ENCODE peak calls at places on chromosomes 3 and 15, in nine cellular contexts. One of them, this sample, is unnamed.

GRCh38 chr3:46359748-46360509 is 6.0 kb downstream of the CCR2 start:
- DNase-seq in AG04449: no peak
- DNase-seq in IMR-90: peak; percentile 21
- DNase-seq in heart right ventricle: no peak
- DNase-seq in A549: no peak
- DNase-seq in stomach: no peak
- DNase-seq in progenitor cell of endocrine pancreas: no peak
- DNase-seq in left lung: no peak
- DNase-seq in cardiac muscle cell: no peak
- DNase-seq in this sample: no peak

GRCh38 chr15:59492389-59493377 is 54.7 kb downstream of the FAM81A start:
- DNase-seq in AG04449: peak; percentile 7
- DNase-seq in IMR-90: peak; percentile 70
- DNase-seq in heart right ventricle: peak; percentile 71
- DNase-seq in A549: peak; percentile 61
- DNase-seq in stomach: peak; percentile 66
- DNase-seq in progenitor cell of endocrine pancreas: peak; percentile 38
- DNase-seq in left lung: peak; percentile 48
- DNase-seq in cardiac muscle cell: peak; percentile 83
- DNase-seq in this sample: no peak

GRCh38 chr3:175176556-175176955 is 317.4 kb downstream of the NAALADL2 start:
- DNase-seq in AG04449: no peak
- DNase-seq in IMR-90: no peak
- DNase-seq in heart right ventricle: no peak
- DNase-seq in A549: no peak
- DNase-seq in stomach: no peak
- DNase-seq in progenitor cell of endocrine pancreas: no peak
- DNase-seq in left lung: no peak
- DNase-seq in cardiac muscle cell: no peak
- DNase-seq in this sample: no peak

GRCh38 chr3:148075829-148076716 is 621.6 kb upstream of the AGTR1 start:
- DNase-seq in AG04449: peak; percentile 14
- DNase-seq in IMR-90: peak; percentile 59
- DNase-seq in heart right ventricle: no peak
- DNase-seq in A549: peak; percentile 6
- DNase-seq in stomach: no peak
- DNase-seq in progenitor cell of endocrine pancreas: no peak
- DNase-seq in left lung: no peak
- DNase-seq in cardiac muscle cell: peak; percentile 73
- DNase-seq in this sample: no peak

GRCh38 chr3:197031315-197032285 is 2.0 kb upstream of the MELTF start:
- DNase-seq in AG04449: peak; percentile 97
- DNase-seq in IMR-90: peak; percentile 100
- DNase-seq in heart right ventricle: peak; percentile 91
- DNase-seq in A549: peak; percentile 92
- DNase-seq in stomach: peak; percentile 70
- DNase-seq in progenitor cell of endocrine pancreas: no peak
- DNase-seq in left lung: peak; percentile 69
- DNase-seq in cardiac muscle cell: peak; percentile 99
- DNase-seq in this sample: peak; percentile 83

GRCh38 chr15:89361451-89362202 is 27.0 kb upstream of the POLG start:
- DNase-seq in AG04449: no peak
- DNase-seq in IMR-90: peak; percentile 52
- DNase-seq in heart right ventricle: peak; percentile 61
- DNase-seq in A549: peak; percentile 96
- DNase-seq in stomach: peak; percentile 59
- DNase-seq in progenitor cell of endocrine pancreas: peak; percentile 81
- DNase-seq in left lung: peak; percentile 64
- DNase-seq in cardiac muscle cell: peak; percentile 75
- DNase-seq in this sample: no peak

GRCh38 chr3:101011086-101011485 is 17.9 kb upstream of the ABI3BP start:
- DNase-seq in AG04449: no peak
- DNase-seq in IMR-90: peak; percentile 13
- DNase-seq in heart right ventricle: no peak
- DNase-seq in A549: no peak
- DNase-seq in stomach: no peak
- DNase-seq in progenitor cell of endocrine pancreas: no peak
- DNase-seq in left lung: no peak
- DNase-seq in cardiac muscle cell: no peak
- DNase-seq in this sample: no peak

GRCh38 chr3:193869221-193870201 is 266.4 kb upstream of the HES1 start:
- DNase-seq in AG04449: peak; percentile 37
- DNase-seq in IMR-90: peak; percentile 91
- DNase-seq in heart right ventricle: peak; percentile 40
- DNase-seq in A549: peak; percentile 58
- DNase-seq in stomach: no peak
- DNase-seq in progenitor cell of endocrine pancreas: peak; percentile 24
- DNase-seq in left lung: peak; percentile 62
- DNase-seq in cardiac muscle cell: peak; percentile 81
- DNase-seq in this sample: no peak

GRCh38 chr3:101104334-101104733 is 111.1 kb upstream of the ABI3BP start:
- DNase-seq in AG04449: no peak
- DNase-seq in IMR-90: no peak
- DNase-seq in heart right ventricle: no peak
- DNase-seq in A549: no peak
- DNase-seq in stomach: no peak
- DNase-seq in progenitor cell of endocrine pancreas: no peak
- DNase-seq in left lung: no peak
- DNase-seq in cardiac muscle cell: no peak
- DNase-seq in this sample: no peak

GRCh38 chr3:38006031-38006430 is 15.4 kb downstream of the VILL start:
- DNase-seq in AG04449: no peak
- DNase-seq in IMR-90: no peak
- DNase-seq in heart right ventricle: no peak
- DNase-seq in A549: no peak
- DNase-seq in stomach: no peak
- DNase-seq in progenitor cell of endocrine pancreas: no peak
- DNase-seq in left lung: no peak
- DNase-seq in cardiac muscle cell: no peak
- DNase-seq in this sample: no peak

GRCh38 chr3:23741403-23741706 is 64.4 kb upstream of the UBE2E1 start:
- DNase-seq in AG04449: no peak
- DNase-seq in IMR-90: no peak
- DNase-seq in heart right ventricle: no peak
- DNase-seq in A549: no peak
- DNase-seq in stomach: no peak
- DNase-seq in progenitor cell of endocrine pancreas: no peak
- DNase-seq in left lung: no peak
- DNase-seq in cardiac muscle cell: no peak
- DNase-seq in this sample: no peak

GRCh38 chr3:38266810-38267209 is 1.2 kb downstream of the SLC22A13 start:
- DNase-seq in AG04449: no peak
- DNase-seq in IMR-90: no peak
- DNase-seq in heart right ventricle: no peak
- DNase-seq in A549: no peak
- DNase-seq in stomach: no peak
- DNase-seq in progenitor cell of endocrine pancreas: no peak
- DNase-seq in left lung: no peak
- DNase-seq in cardiac muscle cell: no peak
- DNase-seq in this sample: no peak

GRCh38 chr3:51777985-51778384 is 1.1 kb downstream of the IQCF6 start:
- DNase-seq in AG04449: no peak
- DNase-seq in IMR-90: no peak
- DNase-seq in heart right ventricle: peak; percentile 65
- DNase-seq in A549: no peak
- DNase-seq in stomach: peak; percentile 68
- DNase-seq in progenitor cell of endocrine pancreas: no peak
- DNase-seq in left lung: peak; percentile 37
- DNase-seq in cardiac muscle cell: no peak
- DNase-seq in this sample: no peak

GRCh38 chr3:65902304-65902793 is 136.4 kb downstream of the MAGI1 start:
- DNase-seq in AG04449: no peak
- DNase-seq in IMR-90: no peak
- DNase-seq in heart right ventricle: no peak
- DNase-seq in A549: no peak
- DNase-seq in stomach: peak; percentile 45
- DNase-seq in progenitor cell of endocrine pancreas: no peak
- DNase-seq in left lung: no peak
- DNase-seq in cardiac muscle cell: peak; percentile 20
- DNase-seq in this sample: no peak

GRCh38 chr15:79122391-79122790 is 31.8 kb upstream of the RASGRF1 start:
- DNase-seq in AG04449: no peak
- DNase-seq in IMR-90: no peak
- DNase-seq in heart right ventricle: no peak
- DNase-seq in A549: no peak
- DNase-seq in stomach: no peak
- DNase-seq in progenitor cell of endocrine pancreas: no peak
- DNase-seq in left lung: no peak
- DNase-seq in cardiac muscle cell: no peak
- DNase-seq in this sample: no peak

GRCh38 chr15:57555270-57555669 is 36.4 kb upstream of the MYZAP start:
- DNase-seq in AG04449: no peak
- DNase-seq in IMR-90: peak; percentile 41
- DNase-seq in heart right ventricle: no peak
- DNase-seq in A549: no peak
- DNase-seq in stomach: no peak
- DNase-seq in progenitor cell of endocrine pancreas: no peak
- DNase-seq in left lung: no peak
- DNase-seq in cardiac muscle cell: no peak
- DNase-seq in this sample: no peak

GRCh38 chr3:15633159-15633558 is 31.6 kb downstream of the BTD start:
- DNase-seq in AG04449: no peak
- DNase-seq in IMR-90: no peak
- DNase-seq in heart right ventricle: no peak
- DNase-seq in A549: no peak
- DNase-seq in stomach: no peak
- DNase-seq in progenitor cell of endocrine pancreas: no peak
- DNase-seq in left lung: no peak
- DNase-seq in cardiac muscle cell: no peak
- DNase-seq in this sample: no peak

GRCh38 chr3:56773588-56774330 is 28.0 kb downstream of the ARHGEF3 start:
- DNase-seq in AG04449: no peak
- DNase-seq in IMR-90: no peak
- DNase-seq in heart right ventricle: no peak
- DNase-seq in A549: no peak
- DNase-seq in stomach: no peak
- DNase-seq in progenitor cell of endocrine pancreas: no peak
- DNase-seq in left lung: no peak
- DNase-seq in cardiac muscle cell: no peak
- DNase-seq in this sample: no peak

GRCh38 chr3:11949351-11949750 is 54.8 kb upstream of the SYN2 start:
- DNase-seq in AG04449: no peak
- DNase-seq in IMR-90: no peak
- DNase-seq in heart right ventricle: no peak
- DNase-seq in A549: no peak
- DNase-seq in stomach: no peak
- DNase-seq in progenitor cell of endocrine pancreas: no peak
- DNase-seq in left lung: no peak
- DNase-seq in cardiac muscle cell: no peak
- DNase-seq in this sample: no peak

GRCh38 chr15:100220058-100220728 is 121.6 kb downstream of the ADAMTS17 start:
- DNase-seq in AG04449: no peak
- DNase-seq in IMR-90: no peak
- DNase-seq in heart right ventricle: no peak
- DNase-seq in A549: no peak
- DNase-seq in stomach: no peak
- DNase-seq in progenitor cell of endocrine pancreas: no peak
- DNase-seq in left lung: no peak
- DNase-seq in cardiac muscle cell: no peak
- DNase-seq in this sample: no peak
- TF ChIP-seq CTCF in AG04449: no peak
- TF ChIP-seq CTCF in IMR-90: no peak
- TF ChIP-seq CTCF in heart right ventricle: no peak
- TF ChIP-seq CTCF in A549: no peak
- TF ChIP-seq CTCF in stomach: no peak
- TF ChIP-seq CTCF in progenitor cell of endocrine pancreas: no peak
- TF ChIP-seq CTCF in left lung: no peak
- TF ChIP-seq CTCF in cardiac muscle cell: no peak
- TF ChIP-seq CTCF in this sample: no peak

GRCh38 chr15:37880009-37880834 is 54.2 kb upstream of the TMCO5A start:
- DNase-seq in AG04449: peak; percentile 63
- DNase-seq in IMR-90: peak; percentile 75
- DNase-seq in heart right ventricle: peak; percentile 6
- DNase-seq in A549: peak; percentile 0
- DNase-seq in stomach: no peak
- DNase-seq in progenitor cell of endocrine pancreas: no peak
- DNase-seq in left lung: no peak
- DNase-seq in cardiac muscle cell: peak; percentile 80
- DNase-seq in this sample: no peak
- TF ChIP-seq CTCF in AG04449: peak; percentile 61
- TF ChIP-seq CTCF in IMR-90: peak; percentile 86
- TF ChIP-seq CTCF in heart right ventricle: peak; percentile 72
- TF ChIP-seq CTCF in A549: peak; percentile 56
- TF ChIP-seq CTCF in stomach: no peak
- TF ChIP-seq CTCF in progenitor cell of endocrine pancreas: peak; percentile 93
- TF ChIP-seq CTCF in left lung: peak; percentile 64
- TF ChIP-seq CTCF in cardiac muscle cell: peak; percentile 85
- TF ChIP-seq CTCF in this sample: no peak

DNA sequence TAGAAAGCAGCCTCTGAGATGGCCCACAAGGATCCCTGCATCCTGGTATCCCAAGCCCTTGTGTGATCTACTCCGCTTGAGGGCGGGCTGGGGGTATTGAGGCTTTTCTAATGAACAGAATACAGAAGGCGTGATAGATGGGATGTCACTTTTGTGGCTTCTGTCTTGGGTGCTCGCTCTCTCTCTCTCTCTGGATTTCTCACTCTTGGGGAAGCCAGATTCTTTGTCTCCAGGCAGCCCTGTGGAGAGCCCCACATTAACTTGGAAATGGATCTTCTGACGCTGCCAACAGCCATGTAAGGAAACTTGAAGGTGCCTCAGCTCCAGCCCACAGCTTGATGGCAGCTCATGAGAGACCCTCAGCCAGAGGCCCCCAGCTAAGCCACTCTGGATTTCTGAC is 26.9 kb upstream of the SEC62 start:
- DNase-seq in AG04449: no peak
- DNase-seq in IMR-90: no peak
- DNase-seq in heart right ventricle: no peak
- DNase-seq in A549: no peak
- DNase-seq in stomach: no peak
- DNase-seq in progenitor cell of endocrine pancreas: no peak
- DNase-seq in left lung: no peak
- DNase-seq in cardiac muscle cell: no peak
- DNase-seq in this sample: no peak
- TF ChIP-seq CTCF in AG04449: no peak
- TF ChIP-seq CTCF in IMR-90: no peak
- TF ChIP-seq CTCF in heart right ventricle: no peak
- TF ChIP-seq CTCF in A549: no peak
- TF ChIP-seq CTCF in stomach: no peak
- TF ChIP-seq CTCF in progenitor cell of endocrine pancreas: no peak
- TF ChIP-seq CTCF in left lung: no peak
- TF ChIP-seq CTCF in cardiac muscle cell: no peak
- TF ChIP-seq CTCF in this sample: no peak

DNA sequence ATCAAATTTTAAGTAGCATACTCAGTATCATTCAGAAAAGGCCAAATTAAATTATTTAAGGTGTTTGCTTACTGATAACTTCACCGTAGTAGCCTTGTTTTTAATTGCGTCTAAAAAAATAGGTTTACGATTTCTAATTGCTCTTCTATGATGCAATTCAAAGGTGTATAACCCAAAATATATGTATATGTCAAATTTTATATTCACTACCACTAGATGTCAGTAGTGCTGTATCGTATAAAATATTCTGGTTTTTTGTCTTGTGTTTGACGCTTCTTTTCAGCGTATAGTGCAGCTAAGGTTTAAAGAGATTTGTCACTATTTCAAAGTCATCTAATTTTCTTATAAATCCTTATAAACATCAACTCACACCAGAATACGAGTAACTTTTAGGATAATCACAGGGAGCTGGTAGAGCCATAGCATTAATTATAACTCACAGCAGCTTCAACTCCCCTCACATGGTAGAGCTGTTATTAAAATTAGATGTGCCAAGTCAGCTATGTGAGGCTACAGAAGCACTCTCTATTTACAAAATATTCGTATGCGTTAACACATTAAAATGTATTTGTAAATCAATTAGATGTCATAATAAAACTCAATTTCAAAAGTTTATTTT is 3.5 kb downstream of the PFN2 start:
- DNase-seq in AG04449: no peak
- DNase-seq in IMR-90: peak; percentile 69
- DNase-seq in heart right ventricle: no peak
- DNase-seq in A549: peak; percentile 25
- DNase-seq in stomach: no peak
- DNase-seq in progenitor cell of endocrine pancreas: no peak
- DNase-seq in left lung: no peak
- DNase-seq in cardiac muscle cell: peak; percentile 71
- DNase-seq in this sample: no peak
- TF ChIP-seq CTCF in AG04449: peak; percentile 23
- TF ChIP-seq CTCF in IMR-90: peak; percentile 74
- TF ChIP-seq CTCF in heart right ventricle: peak; percentile 81
- TF ChIP-seq CTCF in A549: peak; percentile 71
- TF ChIP-seq CTCF in stomach: no peak
- TF ChIP-seq CTCF in progenitor cell of endocrine pancreas: peak; percentile 69
- TF ChIP-seq CTCF in left lung: peak; percentile 57
- TF ChIP-seq CTCF in cardiac muscle cell: peak; percentile 44
- TF ChIP-seq CTCF in this sample: no peak